ENCODE peak calls at places on chromosome 7, in four cellular contexts. T, B, W and C are unnamed samples.

GRCh38 chr7:44711528-44711927 is 37.1 kb upstream of the ZMIZ2 start:
- DNase-seq in T (no peak), B (no peak), W (no peak), C (no peak)

GRCh38 chr7:155798673-155799439 is 13.4 kb downstream of the SHH start:
- DNase-seq in T (no peak), B (no peak), W (no peak), C (no peak)

GRCh38 chr7:151541709-151542499 is 22.2 kb upstream of the RHEB start:
- DNase-seq in T (no peak), B (no peak), W (no peak), C (no peak)

GRCh38 chr7:34952822-34953221 is 84.5 kb downstream of the DPY19L1 start:
- DNase-seq in T (no peak), B (peak), W (no peak), C (no peak)

GRCh38 chr7:111045469-111045868 is 45.5 kb upstream of the LRRN3 start:
- DNase-seq in T (no peak), B (no peak), W (no peak), C (no peak)

GRCh38 chr7:3028071-3028766 is 15.4 kb downstream of the CARD11 start:
- DNase-seq in T (no peak), B (no peak), W (no peak), C (no peak)

GRCh38 chr7:6590645-6591110 is 857 bp downstream of the INTS15 start:
- DNase-seq in T (no peak), B (no peak), W (no peak), C (no peak)

GRCh38 chr7:80634505-80634904 is 3.9 kb upstream of the CD36 start:
- DNase-seq in T (peak), B (no peak), W (no peak), C (no peak)

GRCh38 chr7:93228302-93228701 is 2.0 kb upstream of the HEPACAM2 start:
- DNase-seq in T (peak), B (peak), W (no peak), C (no peak)

GRCh38 chr7:155787171-155787851 is 25.0 kb downstream of the SHH start:
- DNase-seq in T (no peak), B (no peak), W (no peak), C (no peak)

GRCh38 chr7:148681821-148682220 is 16.9 kb upstream of the CUL1 start:
- DNase-seq in T (no peak), B (no peak), W (no peak), C (no peak)

GRCh38 chr7:92723205-92723604 is 113.2 kb downstream of the CDK6 start:
- DNase-seq in T (no peak), B (no peak), W (no peak), C (no peak)

GRCh38 chr7:101678713-101679112 is 49.6 kb upstream of the MYL10 start:
- DNase-seq in T (no peak), B (no peak), W (no peak), C (no peak)

GRCh38 chr7:144477348-144477747 is 73.9 kb upstream of the NOBOX start:
- DNase-seq in T (no peak), B (no peak), W (no peak), C (no peak)

GRCh38 chr7:105890290-105890997 is 14.0 kb upstream of the ATXN7L1 start:
- DNase-seq in T (no peak), B (no peak), W (no peak), C (no peak)

GRCh38 chr7:76338298-76339084 is 20.3 kb downstream of the YWHAG start:
- DNase-seq in T (no peak), B (no peak), W (no peak), C (no peak)

GRCh38 chr7:41891967-41892755 is 189.3 kb upstream of the INHBA start:
- DNase-seq in T (no peak), B (peak), W (no peak), C (peak)

GRCh38 chr7:110835209-110835608 is 255.7 kb upstream of the LRRN3 start:
- DNase-seq in T (peak), B (no peak), W (no peak), C (no peak)

GRCh38 chr7:97421307-97421905 is 303.9 kb downstream of the SDHAF3 start:
- DNase-seq in T (no peak), B (no peak), W (no peak), C (no peak)

GRCh38 chr7:17802056-17802455 is 138.2 kb downstream of the SNX13 start:
- DNase-seq in T (no peak), B (no peak), W (no peak), C (no peak)

GRCh38 chr7:112990619-112991018 is 96.0 kb downstream of the GPR85 start:
- DNase-seq in T (no peak), B (no peak), W (no peak), C (no peak)

GRCh38 chr7:76009672-76010600 is 15.5 kb upstream of the TMEM120A start:
- DNase-seq in T (no peak), B (peak), W (no peak), C (no peak)

GRCh38 chr7:1298938-1299885 is 66.5 kb downstream of the UNCX start:
- DNase-seq in T (no peak), B (no peak), W (no peak), C (no peak)

GRCh38 chr7:159105066-159105780 is 39.4 kb downstream of the VIPR2 start:
- DNase-seq in T (no peak), B (no peak), W (no peak), C (no peak)

GRCh38 chr7:13279854-13280435 is 592.5 kb downstream of the ARL4A start:
- DNase-seq in T (peak), B (no peak), W (no peak), C (no peak)

GRCh38 chr7:12423995-12424745 is 20.5 kb upstream of the VWDE start:
- DNase-seq in T (no peak), B (no peak), W (peak), C (peak)

GRCh38 chr7:54827719-54828118 is 68.7 kb upstream of the SEC61G start:
- DNase-seq in T (no peak), B (no peak), W (no peak), C (no peak)

GRCh38 chr7:30201921-30202320 is 67.1 kb downstream of the MTURN start:
- DNase-seq in T (no peak), B (no peak), W (no peak), C (no peak)

GRCh38 chr7:95700917-95701316 is 71.4 kb upstream of the DYNC1I1 start:
- DNase-seq in T (no peak), B (no peak), W (no peak), C (no peak)

GRCh38 chr7:104933433-104934074 is 80.5 kb upstream of the KMT2E start:
- DNase-seq in T (no peak), B (no peak), W (no peak), C (no peak)

GRCh38 chr7:85479918-85480658 is 293.2 kb upstream of the SEMA3D start:
- DNase-seq in T (no peak), B (no peak), W (no peak), C (no peak)

GRCh38 chr7:100109521-100110163 is 8.2 kb downstream of the AP4M1 start:
- DNase-seq in T (no peak), B (no peak), W (no peak), C (no peak)

GRCh38 chr7:125316451-125316850 is 386.8 kb upstream of the POT1 start:
- DNase-seq in T (peak), B (no peak), W (peak), C (peak)

DNA sequence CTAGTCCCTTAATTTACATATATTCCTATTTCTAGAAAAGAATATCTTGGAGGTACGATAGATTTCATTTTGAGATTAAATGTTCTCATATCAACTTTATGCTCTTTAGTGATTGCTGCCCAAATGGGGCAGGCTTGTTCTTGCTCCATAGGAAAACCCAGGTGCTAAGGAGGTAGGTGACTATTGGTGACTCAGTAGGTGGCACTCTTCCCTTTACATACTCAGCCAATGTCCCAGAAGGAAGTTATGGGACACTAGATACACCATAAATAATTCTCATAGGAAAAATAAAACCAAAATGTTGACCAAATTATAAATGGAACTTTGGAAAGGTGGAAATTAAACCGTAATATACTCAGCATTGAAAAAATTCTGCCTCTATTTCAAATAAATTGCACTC is 4.0 kb downstream of the SKAP2 start:
- DNase-seq in T (peak), B (no peak), W (no peak), C (no peak)
- TF ChIP-seq CREB1 in T (no peak), B (no peak), W (no peak), C (no peak)

DNA sequence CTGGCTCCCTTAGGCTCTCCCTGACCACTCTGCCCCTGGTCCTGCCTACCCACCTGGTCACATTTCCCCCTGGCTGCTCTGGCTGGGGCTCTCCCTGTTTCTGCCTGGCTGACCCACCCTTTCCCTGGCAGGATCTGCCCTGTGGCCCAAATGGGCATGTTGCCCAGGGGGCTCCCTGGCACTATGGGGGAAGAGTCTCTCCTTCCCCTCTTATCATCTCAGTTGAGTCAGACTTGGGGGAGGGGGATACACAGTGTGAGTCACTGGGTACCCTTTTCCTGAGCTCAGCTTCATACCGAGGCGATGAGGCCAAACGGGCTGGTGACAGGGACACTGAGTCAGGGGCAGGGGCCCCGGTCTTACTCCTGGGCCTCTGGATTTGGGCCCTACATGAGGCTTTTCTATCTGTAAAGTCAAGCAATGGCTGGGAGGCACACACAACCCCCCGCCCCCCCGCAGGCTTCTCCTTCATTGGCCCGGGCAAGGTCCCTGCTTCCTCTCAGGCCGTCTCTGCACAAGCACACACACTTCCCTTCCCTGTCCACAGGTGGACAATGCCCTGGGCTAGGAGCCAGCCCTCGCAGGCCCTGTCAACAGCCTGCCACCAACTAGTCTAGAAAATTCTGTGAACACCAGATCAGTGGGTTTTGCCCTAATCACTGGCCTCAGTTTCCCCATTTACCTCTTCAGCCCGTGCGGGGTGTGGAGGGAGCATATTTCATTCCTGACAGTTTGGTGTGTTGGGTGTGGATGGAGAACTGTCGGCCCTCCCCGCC is 627 bp upstream of the FLNC start:
- DNase-seq in T (no peak), B (peak), W (no peak), C (no peak)
- TF ChIP-seq CREB1 in T (no peak), B (peak), W (no peak), C (no peak)

GRCh38 chr7:48090095-48090805 is 1.2 kb downstream of the UPP1 start:
- DNase-seq in T (no peak), B (no peak), W (no peak), C (no peak)
- TF ChIP-seq CREB1 in T (no peak), B (no peak), W (no peak), C (no peak)

GRCh38 chr7:71300603-71301002 is 168.7 kb downstream of the GALNT17 start:
- DNase-seq in T (peak), B (no peak), W (no peak), C (no peak)
- TF ChIP-seq CREB1 in T (no peak), B (no peak), W (no peak), C (no peak)

DNA sequence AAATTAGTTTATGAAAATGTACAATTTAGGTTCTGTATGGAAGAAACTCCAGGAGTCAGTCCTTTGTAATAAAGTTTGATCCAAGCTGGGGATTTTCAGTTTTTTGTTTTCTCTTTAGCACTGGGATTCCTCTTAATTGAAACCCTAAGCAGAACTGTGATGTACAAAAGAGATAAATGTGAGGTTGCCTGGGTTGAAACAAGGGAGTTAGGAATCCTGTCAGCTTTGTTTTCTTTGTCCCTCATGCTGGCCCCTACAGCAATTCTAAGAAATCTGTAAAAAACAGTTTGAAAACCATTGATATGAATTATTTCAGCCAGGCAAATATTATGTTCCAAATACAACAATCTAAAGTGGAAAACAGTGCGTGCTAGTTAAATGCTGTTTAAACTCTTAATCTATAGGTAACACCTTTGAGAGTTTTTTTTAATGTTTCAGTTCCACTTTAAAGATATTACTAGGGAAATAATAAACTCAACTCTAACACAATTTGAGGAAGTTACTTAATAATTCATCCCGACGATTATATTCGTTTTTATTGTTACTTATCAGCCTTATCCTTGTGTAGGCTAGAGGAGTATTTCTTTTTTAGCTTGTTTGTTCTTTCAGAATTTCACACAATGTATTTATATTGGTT is 65.3 kb downstream of the SGCE start:
- DNase-seq in T (no peak), B (no peak), W (no peak), C (no peak)
- TF ChIP-seq CREB1 in T (no peak), B (no peak), W (no peak), C (no peak)

DNA sequence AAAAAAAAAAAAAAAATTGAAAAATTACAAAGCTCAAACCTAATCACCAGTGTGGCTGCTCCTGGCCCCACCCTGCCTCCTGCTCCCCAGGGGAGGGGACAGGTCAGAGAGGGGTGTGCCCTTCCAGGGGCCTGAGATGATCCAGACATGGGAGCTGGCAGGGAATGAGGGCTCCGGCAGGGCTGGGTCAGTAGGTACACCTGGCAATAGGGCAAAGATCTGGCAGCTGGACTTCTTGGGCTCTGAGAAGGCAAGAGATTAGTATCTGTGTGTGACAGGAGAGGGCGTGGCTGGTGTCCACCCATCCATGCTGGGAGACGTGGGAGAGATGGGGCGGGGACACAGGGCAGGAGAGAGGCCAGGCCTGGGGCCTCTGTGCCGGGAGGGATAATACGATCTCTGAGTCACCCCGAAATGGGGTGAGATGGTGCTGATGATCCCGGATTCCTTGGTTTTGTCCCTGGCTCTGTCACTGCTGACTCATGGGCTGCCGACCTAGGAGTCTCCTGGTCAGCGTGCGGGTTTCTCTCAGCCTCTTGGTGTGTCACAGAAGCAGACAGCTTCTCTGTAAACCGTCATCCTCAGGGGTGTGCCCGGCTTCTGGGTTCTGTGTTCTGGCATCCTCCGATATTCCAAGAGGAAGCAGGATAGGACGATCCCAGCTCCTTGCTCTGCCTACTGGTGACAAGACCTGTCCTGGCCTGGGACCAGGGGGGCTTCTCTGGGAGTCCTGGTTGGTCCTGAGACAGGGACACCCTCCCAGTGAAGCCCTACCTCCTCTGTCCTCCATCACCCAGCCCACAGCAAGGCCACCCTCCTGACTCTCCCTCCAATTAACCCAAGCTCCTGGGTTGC is 8.2 kb upstream of the CLDN4 start:
- DNase-seq in T (peak), B (peak), W (no peak), C (no peak)
- TF ChIP-seq CREB1 in T (no peak), B (peak), W (no peak), C (no peak)

GRCh38 chr7:130492519-130493274 is 812 bp downstream of the MEST start:
- DNase-seq in T (no peak), B (no peak), W (no peak), C (peak)

GRCh38 chr7:130490287-130490686 is 1.6 kb upstream of the MEST start:
- DNase-seq in T (no peak), B (no peak), W (no peak), C (peak)

GRCh38 chr7:130490888-130491771 is 755 bp upstream of the MEST start:
- DNase-seq in T (no peak), B (no peak), W (no peak), C (peak)

GRCh38 chr7:130493275-130493868 is 1.5 kb downstream of the MEST start:
- DNase-seq in T (no peak), B (no peak), W (no peak), C (no peak)

DNA sequence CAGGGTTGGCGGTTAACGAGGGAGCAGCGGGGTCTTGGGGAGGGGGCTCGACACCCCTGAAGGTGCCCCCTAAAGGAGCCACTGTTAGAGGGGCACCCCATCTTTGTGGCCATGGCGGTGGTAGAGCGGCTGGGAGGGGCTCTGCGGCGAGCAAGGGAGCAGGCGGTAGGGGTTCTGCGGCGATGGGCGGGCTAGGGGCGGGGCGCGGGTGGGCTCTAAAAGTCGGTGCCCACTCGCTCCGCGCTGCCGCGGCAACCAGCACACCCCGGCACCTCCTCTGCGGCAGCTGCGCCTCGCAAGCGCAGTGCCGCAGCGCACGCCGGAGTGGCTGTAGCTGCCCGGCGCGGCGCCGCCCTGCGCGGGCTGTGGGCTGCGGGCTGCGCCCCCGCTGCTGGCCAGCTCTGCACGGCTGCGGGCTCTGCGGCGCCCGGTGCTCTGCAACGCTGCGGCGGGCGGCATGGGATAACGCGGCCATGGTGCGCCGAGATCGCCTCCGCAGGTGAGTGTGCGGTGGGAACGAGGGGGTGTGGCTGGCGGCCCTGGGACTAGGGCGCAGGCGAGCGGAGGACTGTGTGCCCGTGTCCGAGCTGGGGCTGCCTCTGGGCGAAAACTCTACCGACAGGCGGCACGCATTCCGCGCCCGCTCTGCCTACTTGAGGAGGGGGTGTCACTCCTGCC is at the start of gene MEST:
- DNase-seq in T (no peak), B (no peak), W (no peak), C (peak)
- TF ChIP-seq CREB1 in T (no peak), B (no peak), W (no peak), C (no peak)